ENCODE peak calls at places on chromosomes 2 and 18, in seven cellular contexts. Y is neuronal stem cell, W is H9, C is mesendoderm, A is IMR-90, H is H1, D is trophoblast cell. X is an unnamed sample. For H3K79me1, the result is how much of the 10 kb centered on the place peaks cover.

GRCh38 chr2:47307066-47307465 is 95.9 kb upstream of the MSH2 start:
- DNase-seq in A (peak), H (no peak), D (no peak), C (no peak), W (no peak), Y (no peak), X (peak)

GRCh38 chr2:143258126-143258892 is 129.1 kb downstream of the ARHGAP15 start:
- DNase-seq in D (no peak), A (no peak), C (peak), W (no peak), Y (no peak), H (no peak), X (no peak)

GRCh38 chr2:24971300-24971549 is 530 bp downstream of the DNAJC27 start:
- DNase-seq in C (no peak), H (no peak), Y (no peak), W (peak), A (no peak), D (no peak), X (no peak)

GRCh38 chr2:47259829-47260228 is 104.7 kb upstream of the STPG4 start:
- DNase-seq in H (no peak), D (no peak), W (no peak), C (no peak), Y (no peak), A (no peak), X (no peak)

GRCh38 chr2:71804251-71804650 is 343.4 kb downstream of the CYP26B1 start:
- DNase-seq in C (peak), D (no peak), A (no peak), W (no peak), H (no peak), Y (no peak), X (no peak)

GRCh38 chr2:234191819-234192407 is 141.4 kb downstream of the SPP2 start:
- DNase-seq in Y (no peak), W (no peak), H (no peak), C (peak), D (no peak), A (peak), X (no peak)

GRCh38 chr2:63698825-63699548 is 110.2 kb downstream of the MDH1 start:
- DNase-seq in H (peak), W (peak), A (peak), C (peak), D (peak), Y (peak), X (peak)

GRCh38 chr18:59268722-59269562 is 4.3 kb downstream of the RAX start:
- DNase-seq in Y (no peak), D (peak), W (peak), H (peak), C (peak), A (no peak), X (peak)

GRCh38 chr2:7019191-7019590 is 102.0 kb downstream of the RNF144A start:
- DNase-seq in Y (no peak), A (no peak), C (no peak), W (peak), D (no peak), H (no peak), X (no peak)

DNA sequence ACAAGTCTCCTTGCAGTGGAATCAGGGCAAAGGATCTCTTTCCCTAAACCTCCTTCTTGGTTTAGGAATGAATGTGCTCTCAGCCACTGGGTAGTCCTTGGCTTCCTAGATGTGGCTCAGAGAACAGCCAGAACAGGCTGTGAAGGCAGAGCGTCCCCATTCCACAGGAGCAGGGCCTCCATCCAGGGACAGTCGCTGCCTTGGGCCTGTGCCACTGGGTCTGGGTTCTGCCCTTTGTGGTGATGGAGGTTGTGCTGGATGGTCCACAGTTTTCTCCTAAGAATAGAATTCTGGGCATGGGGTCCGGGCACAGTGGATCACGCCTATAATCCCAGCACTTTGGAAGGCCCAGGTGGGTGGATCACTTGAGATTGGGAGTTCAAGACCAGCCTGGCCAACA is 516.5 kb upstream of the RAB6C start:
- DNase-seq in D (no peak), Y (no peak), H (no peak), A (no peak), W (no peak), C (no peak), X (no peak)
- H3K79me1 ChIP-seq in D (under half), Y (under half), H (under half), A (under half), W (under half), C (under half), X (under half)

GRCh38 chr18:79899609-79900435 is 51.6 kb downstream of the SLC66A2 start:
- DNase-seq in H (peak), W (peak), D (no peak), C (no peak), Y (no peak), A (no peak), X (no peak)
- H3K79me1 ChIP-seq in H (under half), W (under half), D (under half), C (under half), Y (under half), A (under half), X (under half)

GRCh38 chr2:59041139-59041538 is 800.0 kb upstream of the FANCL start:
- DNase-seq in D (peak), Y (no peak), C (no peak), W (no peak), A (no peak), H (no peak), X (no peak)
- H3K79me1 ChIP-seq in D (under half), Y (under half), C (under half), W (under half), A (under half), H (under half), X (under half)

DNA sequence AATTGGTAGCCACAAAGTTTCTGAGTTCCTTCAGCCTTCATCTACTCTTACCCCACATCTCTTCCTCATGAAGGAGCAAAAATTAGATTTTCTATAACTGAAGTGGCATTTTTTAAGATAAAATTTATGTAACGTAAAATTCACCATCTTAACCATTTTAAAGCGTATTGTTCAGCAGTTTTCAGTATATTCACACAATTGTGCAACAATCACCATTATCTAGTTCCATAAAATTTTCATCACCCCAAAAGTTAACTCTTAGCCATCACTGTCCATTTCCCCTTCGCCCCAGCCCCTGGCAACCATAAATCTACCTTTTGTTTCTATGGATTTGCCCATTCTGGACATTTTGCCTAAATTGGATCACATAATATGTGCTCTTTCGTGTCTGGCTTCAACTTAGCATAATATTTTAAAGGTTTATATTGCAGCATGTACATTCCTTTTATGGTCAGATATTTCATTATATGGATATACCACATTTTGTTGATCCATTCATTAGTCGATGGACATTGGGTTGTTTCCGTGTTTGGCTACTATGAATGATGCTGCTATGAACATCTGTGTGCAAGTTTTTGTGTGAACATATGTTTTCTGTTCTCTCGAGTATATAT is 44.6 kb downstream of the ATIC start:
- DNase-seq in W (no peak), Y (no peak), D (peak), C (no peak), H (no peak), A (no peak), X (no peak)
- H3K79me1 ChIP-seq in W (under half), Y (under half), D (under half), C (under half), H (under half), A (under half), X (under half)